ENCODE peak calls at places on chromosomes 11 and 22, in five cellular contexts. One of them, this sample, is unnamed. For H3K4me1, the result is how much of the 10 kb centered on the place peaks cover.

GRCh38 chr11:118212131-118212725 is 12.6 kb downstream of the JAML start:
- DNase-seq in heart right ventricle: peak
- DNase-seq in ovary: no peak
- DNase-seq in body of pancreas: no peak
- DNase-seq in prostate gland: no peak
- DNase-seq in this sample: no peak

GRCh38 chr11:78525720-78526119 is 48.9 kb downstream of the NARS2 start:
- DNase-seq in body of pancreas: no peak
- DNase-seq in ovary: no peak
- DNase-seq in heart right ventricle: no peak
- DNase-seq in prostate gland: no peak
- DNase-seq in this sample: no peak

GRCh38 chr11:33399421-33399820 is 142.2 kb downstream of the HIPK3 start:
- DNase-seq in ovary: no peak
- DNase-seq in prostate gland: no peak
- DNase-seq in heart right ventricle: no peak
- DNase-seq in body of pancreas: no peak
- DNase-seq in this sample: no peak

GRCh38 chr22:46830001-46830715 is 67.7 kb downstream of the TBC1D22A start:
- DNase-seq in heart right ventricle: peak
- DNase-seq in prostate gland: peak
- DNase-seq in ovary: no peak
- DNase-seq in body of pancreas: peak
- DNase-seq in this sample: peak

GRCh38 chr11:64752106-64752970 is 7.4 kb downstream of the PYGM start:
- DNase-seq in prostate gland: no peak
- DNase-seq in body of pancreas: no peak
- DNase-seq in heart right ventricle: no peak
- DNase-seq in ovary: no peak
- DNase-seq in this sample: no peak

GRCh38 chr22:37726240-37726887 is 29.5 kb downstream of the TRIOBP start:
- DNase-seq in heart right ventricle: no peak
- DNase-seq in prostate gland: no peak
- DNase-seq in ovary: no peak
- DNase-seq in body of pancreas: no peak
- DNase-seq in this sample: no peak

GRCh38 chr11:27401760-27402316 is 38.8 kb upstream of the CCDC34 start:
- DNase-seq in prostate gland: no peak
- DNase-seq in body of pancreas: no peak
- DNase-seq in heart right ventricle: no peak
- DNase-seq in ovary: no peak
- DNase-seq in this sample: no peak

GRCh38 chr11:115659061-115659963 is 155.1 kb upstream of the CADM1 start:
- DNase-seq in body of pancreas: peak
- DNase-seq in heart right ventricle: peak
- DNase-seq in ovary: no peak
- DNase-seq in prostate gland: no peak
- DNase-seq in this sample: no peak

GRCh38 chr11:22244986-22245592 is 52.2 kb downstream of the ANO5 start:
- DNase-seq in body of pancreas: peak
- DNase-seq in prostate gland: no peak
- DNase-seq in heart right ventricle: peak
- DNase-seq in ovary: no peak
- DNase-seq in this sample: peak

GRCh38 chr11:72239849-72240460 is 4.0 kb downstream of the PHOX2A start:
- DNase-seq in ovary: no peak
- DNase-seq in heart right ventricle: peak
- DNase-seq in prostate gland: peak
- DNase-seq in body of pancreas: peak
- DNase-seq in this sample: no peak

GRCh38 chr11:129023968-129024676 is 81.5 kb upstream of the TP53AIP1 start:
- DNase-seq in prostate gland: peak
- DNase-seq in body of pancreas: peak
- DNase-seq in ovary: no peak
- DNase-seq in heart right ventricle: no peak
- DNase-seq in this sample: no peak

GRCh38 chr11:67441731-67442401 is 1.4 kb downstream of the CORO1B start:
- DNase-seq in heart right ventricle: no peak
- DNase-seq in body of pancreas: no peak
- DNase-seq in prostate gland: no peak
- DNase-seq in ovary: no peak
- DNase-seq in this sample: no peak
- H3K4me1 ChIP-seq in heart right ventricle: under half
- H3K4me1 ChIP-seq in body of pancreas: under half
- H3K4me1 ChIP-seq in prostate gland: under half
- H3K4me1 ChIP-seq in ovary: under half
- H3K4me1 ChIP-seq in this sample: under half

GRCh38 chr11:75350122-75350742 is 1.2 kb downstream of the ARRB1 start:
- DNase-seq in ovary: no peak
- DNase-seq in prostate gland: no peak
- DNase-seq in heart right ventricle: no peak
- DNase-seq in body of pancreas: no peak
- DNase-seq in this sample: no peak
- H3K4me3 ChIP-seq in ovary: peak
- H3K4me3 ChIP-seq in prostate gland: peak
- H3K4me3 ChIP-seq in heart right ventricle: peak
- H3K4me3 ChIP-seq in body of pancreas: no peak
- H3K4me3 ChIP-seq in this sample: peak

GRCh38 chr22:31244044-31244942 is 32.2 kb downstream of the LIMK2 start:
- DNase-seq in prostate gland: no peak
- DNase-seq in body of pancreas: no peak
- DNase-seq in heart right ventricle: no peak
- DNase-seq in ovary: no peak
- DNase-seq in this sample: no peak

GRCh38 chr22:31248138-31248745 is 36.1 kb downstream of the LIMK2 start:
- DNase-seq in body of pancreas: peak
- DNase-seq in ovary: peak
- DNase-seq in heart right ventricle: peak
- DNase-seq in prostate gland: peak
- DNase-seq in this sample: peak

GRCh38 chr22:31244943-31245451 is 32.9 kb downstream of the LIMK2 start:
- DNase-seq in body of pancreas: no peak
- DNase-seq in ovary: no peak
- DNase-seq in prostate gland: no peak
- DNase-seq in heart right ventricle: no peak
- DNase-seq in this sample: no peak

GRCh38 chr22:31247726-31248125 is 35.6 kb downstream of the LIMK2 start:
- DNase-seq in prostate gland: no peak
- DNase-seq in ovary: no peak
- DNase-seq in body of pancreas: no peak
- DNase-seq in heart right ventricle: no peak
- DNase-seq in this sample: no peak

GRCh38 chr22:31246687-31247086 is 34.6 kb downstream of the LIMK2 start:
- DNase-seq in body of pancreas: no peak
- DNase-seq in heart right ventricle: no peak
- DNase-seq in prostate gland: no peak
- DNase-seq in ovary: no peak
- DNase-seq in this sample: no peak
- H3K4me1 ChIP-seq in body of pancreas: half or more
- H3K4me1 ChIP-seq in heart right ventricle: under half
- H3K4me1 ChIP-seq in prostate gland: under half
- H3K4me1 ChIP-seq in ovary: under half
- H3K4me1 ChIP-seq in this sample: under half

GRCh38 chr11:60914620-60915249 is 777 bp downstream of the TMEM109 start:
- DNase-seq in heart right ventricle: no peak
- DNase-seq in body of pancreas: peak
- DNase-seq in ovary: no peak
- DNase-seq in prostate gland: no peak
- DNase-seq in this sample: no peak

GRCh38 chr11:60910711-60911366 is 3.1 kb upstream of the TMEM109 start:
- DNase-seq in heart right ventricle: no peak
- DNase-seq in prostate gland: no peak
- DNase-seq in ovary: no peak
- DNase-seq in body of pancreas: no peak
- DNase-seq in this sample: no peak

GRCh38 chr11:60912223-60912850 is 1.6 kb upstream of the TMEM109 start:
- DNase-seq in ovary: no peak
- DNase-seq in prostate gland: no peak
- DNase-seq in heart right ventricle: no peak
- DNase-seq in body of pancreas: no peak
- DNase-seq in this sample: no peak

GRCh38 chr11:60913793-60914619 is at the start of gene TMEM109:
- DNase-seq in prostate gland: peak
- DNase-seq in heart right ventricle: peak
- DNase-seq in body of pancreas: peak
- DNase-seq in ovary: peak
- DNase-seq in this sample: peak

GRCh38 chr11:60912851-60913550 is 957 bp upstream of the TMEM109 start:
- DNase-seq in ovary: no peak
- DNase-seq in heart right ventricle: no peak
- DNase-seq in body of pancreas: no peak
- DNase-seq in prostate gland: peak
- DNase-seq in this sample: no peak
- H3K4me3 ChIP-seq in ovary: no peak
- H3K4me3 ChIP-seq in heart right ventricle: peak
- H3K4me3 ChIP-seq in body of pancreas: no peak
- H3K4me3 ChIP-seq in prostate gland: no peak
- H3K4me3 ChIP-seq in this sample: peak

GRCh38 chr22:20130319-20130718 is 1.3 kb upstream of the ZDHHC8 start:
- DNase-seq in body of pancreas: peak
- DNase-seq in heart right ventricle: no peak
- DNase-seq in prostate gland: no peak
- DNase-seq in ovary: no peak
- DNase-seq in this sample: no peak

GRCh38 chr22:20132686-20133246 is 1.2 kb downstream of the ZDHHC8 start:
- DNase-seq in ovary: no peak
- DNase-seq in prostate gland: no peak
- DNase-seq in body of pancreas: no peak
- DNase-seq in heart right ventricle: no peak
- DNase-seq in this sample: no peak

GRCh38 chr22:20131856-20132685 is 467 bp downstream of the ZDHHC8 start:
- DNase-seq in body of pancreas: peak
- DNase-seq in prostate gland: no peak
- DNase-seq in ovary: peak
- DNase-seq in heart right ventricle: peak
- DNase-seq in this sample: no peak

GRCh38 chr22:20130739-20131592 is 638 bp upstream of the ZDHHC8 start:
- DNase-seq in body of pancreas: peak
- DNase-seq in ovary: peak
- DNase-seq in prostate gland: peak
- DNase-seq in heart right ventricle: peak
- DNase-seq in this sample: peak

DNA sequence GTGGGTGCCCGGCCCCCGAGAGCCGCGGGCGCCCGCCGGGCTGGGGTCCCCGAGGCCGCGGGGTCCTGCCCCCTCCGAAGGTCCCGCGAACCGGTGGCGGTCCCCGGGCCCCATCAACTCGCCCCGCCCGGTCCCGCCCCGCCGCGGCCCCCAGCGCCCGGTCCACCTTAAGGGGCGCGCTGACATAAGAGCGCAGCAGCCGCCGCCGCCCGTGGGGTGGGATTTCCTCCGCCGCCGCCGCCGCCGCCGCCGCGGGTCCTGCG is at the start of gene ZDHHC8:
- DNase-seq in ovary: peak
- DNase-seq in heart right ventricle: no peak
- DNase-seq in body of pancreas: peak
- DNase-seq in prostate gland: no peak
- DNase-seq in this sample: no peak
- H3K4me1 ChIP-seq in ovary: under half
- H3K4me1 ChIP-seq in heart right ventricle: half or more
- H3K4me1 ChIP-seq in body of pancreas: under half
- H3K4me1 ChIP-seq in prostate gland: under half
- H3K4me1 ChIP-seq in this sample: half or more

GRCh38 chr22:40179535-40179934 is 1.8 kb downstream of the TNRC6B start:
- DNase-seq in body of pancreas: no peak
- DNase-seq in ovary: no peak
- DNase-seq in prostate gland: no peak
- DNase-seq in heart right ventricle: no peak
- DNase-seq in this sample: no peak
- H3K4me3 ChIP-seq in body of pancreas: no peak
- H3K4me3 ChIP-seq in ovary: no peak
- H3K4me3 ChIP-seq in prostate gland: peak
- H3K4me3 ChIP-seq in heart right ventricle: peak
- H3K4me3 ChIP-seq in this sample: peak

DNA sequence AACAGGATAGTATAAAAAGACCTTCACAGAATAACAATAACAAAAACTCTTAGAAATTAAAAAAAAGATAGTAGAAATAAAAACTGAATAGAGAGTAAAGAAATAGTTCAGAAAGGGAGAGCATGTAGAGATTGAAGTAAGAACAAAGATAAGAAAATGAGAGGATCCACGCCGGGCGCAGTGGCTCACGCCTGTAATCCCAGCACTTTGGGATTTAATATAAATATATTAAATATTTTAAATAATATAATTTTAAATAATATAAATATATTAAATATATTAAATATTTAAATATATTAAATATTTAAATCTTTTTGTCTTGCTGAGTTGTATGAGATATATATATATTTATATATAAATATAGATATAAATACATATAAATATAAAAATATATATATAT is 11.0 kb downstream of the APOA4 start:
- DNase-seq in heart right ventricle: no peak
- DNase-seq in ovary: no peak
- DNase-seq in prostate gland: no peak
- DNase-seq in body of pancreas: no peak
- DNase-seq in this sample: no peak
- H3K4me1 ChIP-seq in heart right ventricle: under half
- H3K4me1 ChIP-seq in ovary: under half
- H3K4me1 ChIP-seq in prostate gland: under half
- H3K4me1 ChIP-seq in body of pancreas: under half
- H3K4me1 ChIP-seq in this sample: under half

GRCh38 chr11:6586434-6587359 is 16.7 kb downstream of the RRP8 start:
- DNase-seq in ovary: no peak
- DNase-seq in body of pancreas: no peak
- DNase-seq in heart right ventricle: no peak
- DNase-seq in prostate gland: peak
- DNase-seq in this sample: no peak
- H3K4me3 ChIP-seq in ovary: no peak
- H3K4me3 ChIP-seq in body of pancreas: no peak
- H3K4me3 ChIP-seq in heart right ventricle: peak
- H3K4me3 ChIP-seq in prostate gland: no peak
- H3K4me3 ChIP-seq in this sample: no peak

GRCh38 chr11:67278939-67279588 is 10.0 kb upstream of the ANKRD13D start:
- DNase-seq in heart right ventricle: no peak
- DNase-seq in body of pancreas: peak
- DNase-seq in prostate gland: no peak
- DNase-seq in ovary: no peak
- DNase-seq in this sample: no peak
- H3K4me1 ChIP-seq in heart right ventricle: under half
- H3K4me1 ChIP-seq in body of pancreas: under half
- H3K4me1 ChIP-seq in prostate gland: under half
- H3K4me1 ChIP-seq in ovary: under half
- H3K4me1 ChIP-seq in this sample: half or more

This sample was measured in right atrium auricular region.